ENCODE peak calls at places on chromosomes 7 and 10, in six cellular contexts. E is epithelial cell of esophagus; K is RWPE2; X is CD8-positive, alpha-beta memory T cell; G is astrocyte; O is Calu3. B is an unnamed sample.

GRCh38 chr7:149772821-149773425 is 465 bp downstream of the ZNF467 start:
- DNase-seq in O (no peak), G (no peak), X (no peak), E (peak), K (no peak), B (no peak)

GRCh38 chr10:29263506-29263905 is 25.4 kb upstream of the LYZL1 start:
- DNase-seq in G (no peak), K (no peak), E (no peak), O (no peak), X (no peak), B (no peak)

GRCh38 chr7:54796150-54796549 is 37.1 kb upstream of the SEC61G start:
- DNase-seq in X (no peak), O (no peak), E (no peak), G (no peak), K (no peak), B (peak)

GRCh38 chr10:48932831-48933670 is 6.6 kb downstream of the LRRC18 start:
- DNase-seq in G (no peak), K (no peak), X (no peak), O (no peak), E (no peak), B (no peak)

GRCh38 chr7:53350241-53350640 is 314.8 kb downstream of the POM121L12 start:
- DNase-seq in G (no peak), K (no peak), X (no peak), O (peak), E (peak), B (no peak)

GRCh38 chr7:158284617-158285382 is 302.8 kb downstream of the PTPRN2 start:
- DNase-seq in O (no peak), K (no peak), E (no peak), X (no peak), G (no peak), B (no peak)

GRCh38 chr10:75108684-75109458 is 2.6 kb upstream of the SAMD8 start:
- DNase-seq in E (no peak), G (no peak), K (no peak), O (peak), X (no peak), B (no peak)

GRCh38 chr10:124569623-124570470 is 108.2 kb downstream of the LHPP start:
- DNase-seq in K (no peak), E (no peak), G (no peak), O (no peak), X (peak), B (no peak)

GRCh38 chr7:21568762-21569161 is 25.9 kb downstream of the DNAH11 start:
- DNase-seq in E (no peak), X (no peak), O (peak), G (no peak), K (no peak), B (no peak)

GRCh38 chr10:43606323-43607198 is at the start of gene ZNF485:
- DNase-seq in E (peak), X (peak), G (peak), K (peak), O (peak), B (peak)

GRCh38 chr7:96436880-96437279 is 115.0 kb upstream of the SLC25A13 start:
- DNase-seq in X (no peak), E (no peak), O (no peak), K (no peak), G (no peak), B (no peak)

GRCh38 chr7:98281757-98282652 is 519 bp downstream of the BRI3 start:
- DNase-seq in K (no peak), X (no peak), O (no peak), G (no peak), E (no peak), B (no peak)

GRCh38 chr10:43120948-43121290 is 17.3 kb upstream of the CSGALNACT2 start:
- DNase-seq in K (no peak), X (peak), O (no peak), G (no peak), E (no peak), B (peak)

GRCh38 chr10:33257439-33257838 is 77.0 kb downstream of the NRP1 start:
- DNase-seq in O (no peak), X (no peak), G (no peak), E (no peak), K (no peak), B (no peak)

GRCh38 chr10:12934777-12935176 is 66.7 kb downstream of the CCDC3 start:
- DNase-seq in E (peak), K (no peak), G (peak), O (no peak), X (no peak), B (peak)

GRCh38 chr10:132974886-132975881 is 32.8 kb upstream of the CFAP46 start:
- DNase-seq in K (no peak), X (peak), E (no peak), O (no peak), G (peak), B (no peak)

B was measured in IMR-90.